ENCODE peak calls at places on chromosomes 3 and 15, in nine cellular contexts. Z is coronary artery; E is CD8-positive, alpha-beta T cell; R is CD4-positive, alpha-beta T cell; P is heart right ventricle; O is psoas muscle; F is HFFc6; T is GM20000; U is ovary. A is an unnamed sample.

GRCh38 chr3:66398228-66399025 is 102.4 kb downstream of the LRIG1 start:
- DNase-seq in T (no peak), P (no peak), Z (peak; percentile 67), F (peak; percentile 21), R (no peak), O (no peak), E (no peak), U (no peak), A (no peak)

GRCh38 chr3:121855555-121855954 is 20.5 kb downstream of the EAF2 start:
- DNase-seq in F (no peak), Z (no peak), P (no peak), R (no peak), O (no peak), E (no peak), U (no peak), T (no peak), A (no peak)

GRCh38 chr15:69530234-69530633 is 77.6 kb downstream of the RPLP1 start:
- DNase-seq in Z (no peak), R (no peak), E (no peak), T (no peak), F (no peak), U (no peak), O (no peak), P (no peak), A (no peak)

GRCh38 chr3:156233875-156234274 is 113.5 kb downstream of the KCNAB1 start:
- DNase-seq in P (no peak), E (no peak), F (no peak), R (no peak), U (no peak), Z (no peak), T (no peak), O (no peak), A (no peak)

GRCh38 chr15:94909510-94909909 is 678.1 kb downstream of the MCTP2 start:
- DNase-seq in P (no peak), U (no peak), T (no peak), F (no peak), E (no peak), O (no peak), Z (no peak), R (no peak), A (no peak)

GRCh38 chr3:102114264-102114979 is 265.1 kb downstream of the NFKBIZ start:
- DNase-seq in T (no peak), P (no peak), R (peak; percentile 43), Z (no peak), U (no peak), O (no peak), F (no peak), E (peak; percentile 35), A (no peak)

GRCh38 chr3:68018275-68018674 is 363.9 kb upstream of the SUCLG2 start:
- DNase-seq in E (no peak), U (no peak), F (no peak), P (no peak), R (no peak), O (no peak), Z (no peak), T (no peak), A (no peak)

GRCh38 chr3:41362638-41363559 is 163.6 kb downstream of the CTNNB1 start:
- DNase-seq in F (peak; percentile 28), T (no peak), Z (no peak), P (no peak), O (no peak), R (no peak), E (no peak), U (no peak), A (no peak)

GRCh38 chr3:60949146-60949545 is 302.1 kb downstream of the FHIT start:
- DNase-seq in E (no peak), R (no peak), P (no peak), U (no peak), T (no peak), Z (no peak), F (no peak), O (no peak), A (no peak)

GRCh38 chr3:39870706-39871105 is 61.3 kb downstream of the MYRIP start:
- DNase-seq in U (no peak), Z (no peak), T (no peak), P (no peak), E (no peak), O (no peak), R (no peak), F (no peak), A (no peak)

GRCh38 chr3:115808816-115809215 is 185.5 kb downstream of the GAP43 start:
- DNase-seq in O (no peak), Z (no peak), T (no peak), R (no peak), F (no peak), P (no peak), U (no peak), E (no peak), A (no peak)

GRCh38 chr3:197505796-197506553 is 49.8 kb downstream of the BDH1 start:
- DNase-seq in Z (no peak), U (no peak), T (no peak), R (no peak), E (no peak), F (no peak), P (no peak), O (no peak), A (no peak)

GRCh38 chr3:66450389-66451022 is 50.3 kb downstream of the LRIG1 start:
- DNase-seq in Z (no peak), O (peak; percentile 85), R (no peak), U (peak; percentile 64), T (no peak), F (peak; percentile 45), E (no peak), P (peak; percentile 58), A (no peak)

GRCh38 chr3:193046369-193046768 is 128.7 kb upstream of the MB21D2 start:
- DNase-seq in P (no peak), U (no peak), R (no peak), T (no peak), Z (no peak), F (no peak), E (no peak), O (no peak), A (no peak)

GRCh38 chr3:43217633-43218032 is 68.7 kb upstream of the SNRK start:
- DNase-seq in F (peak; percentile 68), R (no peak), P (no peak), E (no peak), O (no peak), T (no peak), U (no peak), Z (no peak), A (no peak)

GRCh38 chr15:40894689-40895308 is 549 bp downstream of the VPS18 start:
- DNase-seq in Z (no peak), P (peak; percentile 39), E (peak; percentile 61), R (no peak), U (peak; percentile 68), F (peak; percentile 81), T (peak; percentile 70), O (peak; percentile 69), A (peak; percentile 50)

GRCh38 chr15:40892449-40893012 is 1.7 kb upstream of the VPS18 start:
- DNase-seq in R (no peak), T (no peak), E (no peak), P (no peak), U (no peak), Z (no peak), O (no peak), F (no peak), A (no peak)

GRCh38 chr15:40893733-40894688 is at the start of gene VPS18:
- DNase-seq in P (peak; percentile 99), U (peak; percentile 100), E (peak; percentile 99), O (peak; percentile 99), F (peak; percentile 95), T (peak; percentile 92), R (peak; percentile 99), Z (peak; percentile 98), A (peak; percentile 99)

GRCh38 chr15:40893019-40893723 is 1.1 kb upstream of the VPS18 start:
- DNase-seq in R (no peak), F (no peak), E (no peak), T (no peak), O (no peak), U (peak; percentile 55), Z (no peak), P (peak; percentile 26), A (no peak)

GRCh38 chr15:40891810-40892448 is 2.3 kb upstream of the VPS18 start:
- DNase-seq in Z (no peak), O (no peak), U (no peak), R (no peak), P (no peak), T (no peak), F (peak; percentile 23), E (no peak), A (no peak)
- TF ChIP-seq CTCF in Z (no peak), O (peak; percentile 54), U (no peak), R (peak; percentile 39), P (peak; percentile 64), T (peak; percentile 56), F (peak; percentile 89), E (no peak), A (no peak)

GRCh38 chr15:62904511-62904910 is 138.0 kb upstream of the TPM1 start:
- DNase-seq in R (peak; percentile 16), F (no peak), T (no peak), P (no peak), U (no peak), Z (no peak), E (peak; percentile 43), O (no peak), A (no peak)
- TF ChIP-seq CTCF in R (peak; percentile 69), F (no peak), T (no peak), P (no peak), U (no peak), Z (no peak), E (no peak), O (no peak), A (no peak)

DNA sequence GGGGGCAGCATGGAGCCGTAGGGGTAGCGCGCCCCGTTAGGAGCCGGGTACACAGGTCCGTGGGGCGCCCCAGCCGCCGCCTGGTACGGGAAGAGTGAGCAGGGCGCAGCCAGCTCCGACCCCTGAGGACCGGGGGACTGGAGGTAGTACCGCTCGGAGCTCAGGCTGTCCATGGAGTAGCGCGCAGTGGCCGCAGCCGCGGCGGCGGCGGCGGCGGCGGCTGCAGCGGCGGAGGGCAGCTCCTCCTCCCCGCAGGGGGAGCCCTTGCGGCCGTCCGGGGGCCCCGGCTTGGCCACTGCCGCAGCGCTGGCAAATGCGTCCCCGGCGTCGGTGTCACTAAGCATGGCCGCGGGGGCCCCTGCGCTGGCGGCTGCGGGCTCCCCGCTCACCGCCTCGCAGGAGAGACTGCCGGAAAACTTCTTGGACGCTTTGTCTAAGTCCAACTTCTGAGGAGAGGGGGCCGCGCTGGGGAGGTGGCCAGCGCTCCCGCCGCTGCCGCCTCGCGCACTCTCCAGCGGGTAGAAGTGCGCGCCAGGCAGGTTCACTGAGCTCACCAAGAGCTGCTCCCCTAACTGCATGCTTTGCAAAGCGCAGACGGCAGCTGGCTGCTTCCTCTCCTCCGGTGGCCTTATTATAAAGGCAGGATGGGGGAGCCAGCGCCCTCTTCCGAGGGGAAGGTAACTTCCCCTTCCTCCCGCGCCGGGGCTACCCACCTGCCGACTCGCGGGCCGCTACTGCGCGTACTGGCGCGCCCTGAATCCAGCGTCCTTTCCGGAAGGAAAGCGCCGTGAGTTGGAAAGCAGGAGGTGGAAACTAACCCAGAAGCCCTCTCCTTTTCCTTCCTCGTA is at the start of gene EOMES:
- DNase-seq in F (no peak), R (peak; percentile 52), O (peak; percentile 60), Z (no peak), T (peak; percentile 79), U (no peak), P (no peak), E (peak; percentile 78), A (no peak)
- TF ChIP-seq CTCF in F (peak; percentile 62), R (no peak), O (no peak), Z (no peak), T (peak; percentile 42), U (no peak), P (peak; percentile 41), E (peak; percentile 38), A (no peak)

DNA sequence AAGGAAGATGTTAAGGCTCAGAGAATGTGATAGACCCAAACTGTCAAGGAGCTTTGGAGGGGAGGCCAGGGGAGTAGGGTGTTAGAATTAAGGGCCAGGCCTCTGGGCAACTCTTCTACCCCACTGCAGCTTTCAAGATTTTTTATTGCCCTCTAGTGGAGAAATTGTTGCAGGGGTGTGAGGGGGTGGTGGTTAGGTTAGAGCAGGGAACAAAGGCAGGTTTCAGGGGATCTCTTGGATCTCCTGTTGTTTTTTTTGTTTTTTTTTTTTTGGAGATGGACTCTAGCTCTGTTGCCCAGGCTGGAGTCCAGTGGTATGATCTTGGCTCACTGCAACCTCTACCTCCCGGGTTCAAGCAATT is 1.4 kb upstream of the SEC13 start:
- DNase-seq in O (no peak), F (no peak), E (no peak), Z (no peak), T (peak; percentile 60), U (no peak), R (no peak), P (no peak), A (no peak)
- TF ChIP-seq CTCF in O (peak; percentile 13), F (peak; percentile 74), E (peak; percentile 31), Z (no peak), T (peak; percentile 36), U (no peak), R (peak; percentile 34), P (peak; percentile 21), A (no peak)

A was measured in activated B cell treated with CpG ODN at 0.5 μM for 24 hours.